ENCODE peak calls at places on chromosome 22, in four cellular contexts. O is adipocyte, U is A549, Q is RWPE2. J is an unnamed sample.

GRCh38 chr22:31569126-31569525 is 72.8 kb downstream of the SFI1 start:
- DNase-seq in O (no peak), U (no peak), Q (no peak), J (no peak)

GRCh38 chr22:48950151-48950915 is 877.3 kb downstream of the BRD1 start:
- DNase-seq in O (no peak), U (no peak), Q (no peak), J (no peak)

GRCh38 chr22:48782817-48783511 is 1044.7 kb downstream of the BRD1 start:
- DNase-seq in O (no peak), U (no peak), Q (no peak), J (no peak)

GRCh38 chr22:25360891-25361645 is 141.6 kb downstream of the CRYBB2 start:
- DNase-seq in O (no peak), U (no peak), Q (no peak), J (no peak)

GRCh38 chr22:40541300-40541699 is 95.2 kb downstream of the MRTFA start:
- DNase-seq in O (no peak), U (no peak), Q (peak; percentile 81), J (peak; percentile 98)

GRCh38 chr22:35839811-35840739 is 122.4 kb downstream of the APOL5 start:
- DNase-seq in O (peak; percentile 96), U (peak; percentile 97), Q (peak; percentile 94), J (peak; percentile 97)

GRCh38 chr22:43313497-43314474 is 29.4 kb downstream of the SCUBE1 start:
- DNase-seq in O (no peak), U (no peak), Q (no peak), J (no peak)

GRCh38 chr22:38828191-38828590 is 15.6 kb downstream of the NPTXR start:
- DNase-seq in O (no peak), U (no peak), Q (no peak), J (no peak)

GRCh38 chr22:49953027-49953679 is 7.4 kb upstream of the PIM3 start:
- DNase-seq in O (no peak), U (no peak), Q (no peak), J (no peak)

GRCh38 chr22:48236261-48236660 is 1473.8 kb downstream of the TBC1D22A start:
- DNase-seq in O (no peak), U (no peak), Q (no peak), J (no peak)

GRCh38 chr22:26398741-26399153 is 30.3 kb upstream of the ASPHD2 start:
- DNase-seq in O (peak; percentile 91), U (peak; percentile 60), Q (no peak), J (peak; percentile 57)

GRCh38 chr22:35313311-35314121 is 13.8 kb downstream of the TOM1 start:
- DNase-seq in O (peak; percentile 59), U (peak; percentile 53), Q (no peak), J (no peak)

GRCh38 chr22:37904572-37905533 is 1.2 kb upstream of the MICALL1 start:
- DNase-seq in O (peak; percentile 94), U (peak; percentile 81), Q (peak; percentile 95), J (peak; percentile 96)

GRCh38 chr22:49368976-49369725 is 458.5 kb downstream of the BRD1 start:
- DNase-seq in O (no peak), U (peak; percentile 33), Q (peak; percentile 57), J (no peak)

GRCh38 chr22:42908082-42908746 is 51.1 kb upstream of the ARFGAP3 start:
- DNase-seq in O (no peak), U (no peak), Q (no peak), J (no peak)

GRCh38 chr22:34966980-34967379 is 99.0 kb upstream of the ISX start:
- DNase-seq in O (peak; percentile 26), U (peak; percentile 17), Q (no peak), J (peak; percentile 1)

GRCh38 chr22:37226087-37226486 is 13.8 kb upstream of the SSTR3 start:
- DNase-seq in O (no peak), U (no peak), Q (no peak), J (no peak)

DNA sequence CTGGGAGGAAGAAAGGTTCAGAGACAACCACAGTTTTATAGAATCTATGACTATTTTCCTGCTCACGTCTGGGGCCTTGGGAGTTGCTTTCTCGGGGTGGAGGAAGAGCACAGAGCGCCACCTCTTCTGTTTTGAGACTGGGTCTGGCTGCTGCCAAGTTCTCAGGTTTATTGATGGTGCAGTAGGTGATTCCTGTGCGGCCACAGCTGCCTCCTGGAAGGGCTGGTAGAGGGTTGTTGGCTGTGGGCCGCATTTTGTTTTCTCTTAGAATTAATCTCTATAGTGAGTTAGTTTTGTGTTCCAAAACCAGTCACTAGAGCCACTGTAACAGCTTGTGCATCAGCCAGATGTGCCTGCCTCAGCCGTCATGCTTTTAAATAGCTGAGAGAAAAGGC is 12.9 kb downstream of the TBC1D22A start:
- DNase-seq in O (no peak), U (no peak), Q (no peak), J (no peak)
- H3K4me1 ChIP-seq in O (no peaks in the 10 kb centered on the region), U (peaks cover 35% of the 10 kb centered on the region), Q (peaks cover 25% of the 10 kb centered on the region), J (peaks cover 18% of the 10 kb centered on the region)

GRCh38 chr22:46462726-46463371 is 74.6 kb downstream of the CELSR1 start:
- DNase-seq in O (peak; percentile 37), U (peak; percentile 66), Q (no peak), J (peak; percentile 97)
- H3K4me1 ChIP-seq in O (no peaks in the 10 kb centered on the region), U (peaks cover 33% of the 10 kb centered on the region), Q (peaks cover 15% of the 10 kb centered on the region), J (peaks cover 16% of the 10 kb centered on the region)

GRCh38 chr22:19982991-19983578 is 33.5 kb downstream of the ARVCF start:
- DNase-seq in O (no peak), U (no peak), Q (no peak), J (no peak)

GRCh38 chr22:19984201-19984753 is 32.3 kb downstream of the ARVCF start:
- DNase-seq in O (peak; percentile 51), U (peak; percentile 43), Q (no peak), J (peak; percentile 90)

GRCh38 chr22:19984851-19985811 is 31.5 kb downstream of the ARVCF start:
- DNase-seq in O (no peak), U (no peak), Q (no peak), J (no peak)

GRCh38 chr22:19981961-19982920 is 34.4 kb downstream of the ARVCF start:
- DNase-seq in O (no peak), U (no peak), Q (no peak), J (no peak)

GRCh38 chr22:19983701-19984100 is 32.9 kb downstream of the ARVCF start:
- DNase-seq in O (no peak), U (no peak), Q (no peak), J (no peak)
- H3K4me1 ChIP-seq in O (no peaks in the 10 kb centered on the region), U (peaks cover 20% of the 10 kb centered on the region), Q (peaks cover 23% of the 10 kb centered on the region), J (peaks cover 22% of the 10 kb centered on the region)

DNA sequence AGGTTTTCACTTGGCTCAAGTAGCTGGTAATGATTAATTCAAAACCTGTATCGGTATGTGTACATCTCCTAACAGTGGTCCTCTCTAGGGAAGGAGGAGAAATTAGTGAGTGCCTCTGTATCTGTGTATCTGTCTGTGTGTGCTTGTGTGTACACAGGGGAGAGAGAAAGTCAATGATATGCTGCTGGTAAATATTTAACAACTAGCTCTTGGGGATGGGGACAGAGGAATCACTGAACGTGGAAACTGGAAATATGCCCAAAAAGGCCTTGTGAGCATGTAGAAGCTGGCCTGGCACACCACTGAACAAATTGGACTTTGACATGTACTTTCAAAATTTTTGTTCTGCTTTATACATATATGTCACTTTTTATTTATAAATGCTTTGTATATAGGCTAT is 214.0 kb upstream of the SYN3 start:
- DNase-seq in O (no peak), U (peak; percentile 14), Q (no peak), J (no peak)
- H3K4me1 ChIP-seq in O (peaks cover 16% of the 10 kb centered on the region), U (peaks cover 8% of the 10 kb centered on the region), Q (no peaks in the 10 kb centered on the region), J (no peaks in the 10 kb centered on the region)

DNA sequence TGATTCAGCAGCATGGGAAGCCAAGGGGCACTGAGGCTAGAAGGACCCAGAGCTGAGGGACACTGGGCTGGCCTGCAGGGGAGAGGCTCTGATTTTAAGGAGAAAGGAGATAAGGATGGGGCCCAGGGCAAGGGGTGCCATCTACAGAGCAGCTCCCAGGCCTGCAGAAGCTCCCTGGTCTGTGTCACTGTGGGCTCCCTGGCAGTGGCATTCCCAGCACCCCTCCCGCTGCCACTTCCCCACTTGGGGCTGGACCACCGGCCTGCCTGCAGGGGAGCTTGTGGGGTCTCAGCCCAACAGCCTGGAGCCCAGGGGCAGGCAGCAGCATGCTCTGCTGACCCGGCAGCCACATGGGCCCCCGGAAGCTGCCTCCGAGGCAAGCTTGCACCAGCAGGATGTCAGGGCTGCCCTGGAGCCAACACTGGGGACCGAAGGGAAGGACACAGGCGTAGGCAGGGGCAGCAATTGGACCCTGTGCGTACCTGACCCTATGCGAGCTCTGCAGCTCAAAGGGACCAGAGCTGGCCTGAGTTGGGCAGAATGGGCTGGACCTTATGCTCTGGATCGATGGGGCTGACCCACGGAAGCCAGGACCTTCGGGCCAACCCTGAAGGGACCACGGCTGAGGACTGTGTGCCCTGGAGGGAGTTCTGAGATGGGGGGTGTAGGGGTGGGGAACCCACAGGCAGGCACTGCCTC is 35.4 kb upstream of the WNT7B start:
- DNase-seq in O (no peak), U (no peak), Q (peak; percentile 60), J (no peak)
- H3K4me1 ChIP-seq in O (peaks cover 60% of the 10 kb centered on the region), U (peaks cover 31% of the 10 kb centered on the region), Q (peaks cover 25% of the 10 kb centered on the region), J (peaks cover 10% of the 10 kb centered on the region)

GRCh38 chr22:17915676-17916075 is 108.7 kb downstream of the MICAL3 start:
- DNase-seq in O (no peak), U (no peak), Q (no peak), J (no peak)
- H3K4me1 ChIP-seq in O (peaks cover 17% of the 10 kb centered on the region), U (peaks cover 16% of the 10 kb centered on the region), Q (peaks cover 38% of the 10 kb centered on the region), J (peaks cover 22% of the 10 kb centered on the region)

DNA sequence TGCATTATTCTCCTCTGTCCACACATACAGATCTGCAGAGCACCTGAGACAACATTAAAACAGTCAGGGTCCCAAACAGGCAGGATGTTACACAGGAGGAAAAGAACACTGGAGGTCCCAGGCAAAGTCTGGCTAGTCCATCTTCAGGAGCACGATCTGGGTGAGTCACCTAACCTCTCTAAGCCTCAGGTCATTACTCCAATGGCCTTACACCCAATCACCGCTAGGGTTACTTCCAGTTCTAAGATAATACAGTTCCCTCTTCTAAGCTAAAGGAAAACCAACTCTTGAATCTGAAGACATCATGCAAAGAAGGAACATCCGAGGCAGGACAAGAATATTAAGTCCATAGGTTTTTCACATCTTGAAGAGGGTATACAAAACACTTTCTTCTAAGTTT is 24.5 kb downstream of the ASCC2 start:
- DNase-seq in O (no peak), U (peak; percentile 69), Q (no peak), J (no peak)
- H3K4me1 ChIP-seq in O (peaks cover 61% of the 10 kb centered on the region), U (peaks cover 55% of the 10 kb centered on the region), Q (no peaks in the 10 kb centered on the region), J (peaks cover 17% of the 10 kb centered on the region)

GRCh38 chr22:22933100-22933806 is 45.6 kb downstream of the IGLL5 start:
- DNase-seq in O (no peak), U (no peak), Q (no peak), J (no peak)
- H3K4me1 ChIP-seq in O (peaks cover 2% of the 10 kb centered on the region), U (peaks cover 6% of the 10 kb centered on the region), Q (peaks cover 3% of the 10 kb centered on the region), J (no peaks in the 10 kb centered on the region)